ENCODE peak calls at places on chromosomes 2 and 18, in eight cellular contexts. M is RWPE2; N is activated naive CD8-positive, alpha-beta T cell treated with anti-CD3 and anti-CD28 coated beads, Interleukin-2, amount 10 ng/mL, durations not matched to agents 7 days and 5 days; O is HFFc6; F is AG08396; J is RWPE1; A is tibial nerve; T is EL. G is an unnamed sample.

GRCh38 chr2:234411793-234412192 is 85.1 kb downstream of the ARL4C start:
- DNase-seq in A (no peak), N (no peak), O (no peak), J (no peak), F (no peak), M (no peak), T (no peak), G (no peak)

GRCh38 chr2:221554769-221555510 is 17.2 kb downstream of the EPHA4 start:
- DNase-seq in F (peak), T (peak), M (no peak), N (no peak), A (no peak), J (no peak), O (peak), G (no peak)

GRCh38 chr2:209387389-209387788 is 36.5 kb upstream of the MAP2 start:
- DNase-seq in J (no peak), A (no peak), M (no peak), O (no peak), T (no peak), N (no peak), F (no peak), G (no peak)

GRCh38 chr2:180419212-180419611 is 412.1 kb upstream of the CWC22 start:
- DNase-seq in M (no peak), O (no peak), N (no peak), A (no peak), J (no peak), F (no peak), T (no peak), G (no peak)

GRCh38 chr2:241895732-241896641 is 26.5 kb downstream of the RTP5 start:
- DNase-seq in O (no peak), M (peak), F (peak), N (no peak), T (no peak), A (peak), J (peak), G (peak)

GRCh38 chr2:73418343-73418742 is 32.7 kb downstream of the ALMS1 start:
- DNase-seq in F (peak), O (peak), T (peak), J (no peak), N (no peak), A (peak), M (no peak), G (peak)

GRCh38 chr2:201220102-201220570 is 37.2 kb downstream of the CASP10 start:
- DNase-seq in O (no peak), F (no peak), T (no peak), N (no peak), J (peak), A (no peak), M (no peak), G (no peak)

GRCh38 chr2:66362651-66363050 is 72.3 kb upstream of the MEIS1 start:
- DNase-seq in T (no peak), A (no peak), J (no peak), O (no peak), M (no peak), F (no peak), N (no peak), G (no peak)

GRCh38 chr18:11649839-11650238 is 39.2 kb upstream of the GNAL start:
- DNase-seq in T (no peak), N (no peak), A (no peak), F (no peak), O (no peak), M (no peak), J (no peak), G (no peak)

G was measured in breast epithelium.